ENCODE peak calls at places on chromosomes 3 and 15, in five cellular contexts. A is A549, O is WTC11, Q is HepG2, I is K562. D is an unnamed sample.

GRCh38 chr15:74799843-74800558 is 12.6 kb upstream of the LMAN1L start:
- DNase-seq in Q (peak), A (peak), I (peak), O (peak), D (peak)

GRCh38 chr3:169765281-169765624 is 393 bp upstream of the TERC start:
- DNase-seq in Q (no peak), O (no peak), A (no peak), I (no peak), D (no peak)

GRCh38 chr3:24538891-24539290 is 44.2 kb upstream of the THRB start:
- DNase-seq in Q (no peak), I (no peak), O (no peak), A (no peak), D (no peak)

GRCh38 chr3:131361464-131362421 is 19.8 kb upstream of the NUDT16 start:
- DNase-seq in Q (no peak), A (peak), I (peak), O (peak), D (peak)

GRCh38 chr3:127675651-127676391 is 3.1 kb downstream of the ABTB1 start:
- DNase-seq in O (peak), A (no peak), I (no peak), Q (no peak), D (no peak)

GRCh38 chr3:13110678-13111116 is 37.5 kb upstream of the IQSEC1 start:
- DNase-seq in O (no peak), I (no peak), Q (no peak), A (no peak), D (peak)

GRCh38 chr3:158770254-158771017 is 31.4 kb upstream of the MFSD1 start:
- DNase-seq in I (no peak), Q (no peak), O (no peak), A (peak), D (no peak)

GRCh38 chr3:13012228-13012691 is 61.0 kb downstream of the IQSEC1 start:
- DNase-seq in A (no peak), Q (no peak), O (no peak), I (no peak), D (peak)

GRCh38 chr3:103085465-103085864 is 650.6 kb downstream of the ZPLD1 start:
- DNase-seq in O (no peak), I (no peak), Q (peak), A (peak), D (peak)

GRCh38 chr3:113249111-113249510 is 37.8 kb downstream of the BOC start:
- DNase-seq in I (no peak), Q (no peak), O (no peak), A (peak), D (no peak)

GRCh38 chr3:172707967-172708366 is 2.9 kb downstream of the NCEH1 start:
- DNase-seq in Q (no peak), O (no peak), I (no peak), A (peak), D (no peak)

GRCh38 chr3:101074518-101074917 is 81.3 kb upstream of the ABI3BP start:
- DNase-seq in Q (no peak), I (no peak), O (no peak), A (no peak), D (no peak)

GRCh38 chr3:56616479-56617006 is 59.6 kb downstream of the CCDC66 start:
- DNase-seq in A (no peak), Q (no peak), O (no peak), I (no peak), D (no peak)

GRCh38 chr15:96703794-96704550 is 373.5 kb downstream of the NR2F2 start:
- DNase-seq in A (no peak), I (no peak), O (no peak), Q (no peak), D (no peak)

GRCh38 chr15:92907880-92908279 is 7.8 kb downstream of the CHD2 start:
- DNase-seq in A (peak), O (no peak), Q (no peak), I (no peak), D (no peak)

GRCh38 chr3:131353016-131353877 is 28.3 kb upstream of the NUDT16 start:
- DNase-seq in Q (no peak), O (no peak), A (peak), I (no peak), D (no peak)

GRCh38 chr3:13718437-13718836 is 161.4 kb downstream of the WNT7A start:
- DNase-seq in O (no peak), A (no peak), Q (peak), I (no peak), D (no peak)

GRCh38 chr3:119352235-119352634 is 58.1 kb downstream of the ARHGAP31 start:
- DNase-seq in O (no peak), Q (no peak), I (no peak), A (no peak), D (peak)

GRCh38 chr3:22360197-22360596 is 609.2 kb upstream of the ZNF385D start:
- DNase-seq in O (no peak), Q (no peak), A (no peak), I (no peak), D (no peak)

GRCh38 chr3:192365571-192365970 is 361.8 kb downstream of the FGF12 start:
- DNase-seq in A (peak), O (no peak), I (no peak), Q (no peak), D (no peak)

GRCh38 chr3:169299897-169300296 is 363.6 kb downstream of the MECOM start:
- DNase-seq in Q (no peak), O (no peak), A (no peak), I (no peak), D (no peak)

GRCh38 chr3:132283440-132283839 is 33.8 kb upstream of the ACP3 start:
- DNase-seq in O (no peak), Q (no peak), I (no peak), A (no peak), D (no peak)

GRCh38 chr3:16881896-16882645 is 2.7 kb upstream of the PLCL2 start:
- DNase-seq in O (no peak), Q (no peak), A (no peak), I (no peak), D (no peak)

GRCh38 chr3:126463521-126463920 is 12.2 kb downstream of the ZXDC start:
- DNase-seq in I (no peak), O (no peak), Q (no peak), A (no peak), D (no peak)

GRCh38 chr3:153835540-153835939 is 285.6 kb upstream of the ARHGEF26 start:
- DNase-seq in O (peak), Q (no peak), A (peak), I (no peak), D (no peak)

GRCh38 chr15:43859546-43859945 is 32.7 kb downstream of the WDR76 start:
- DNase-seq in I (no peak), A (no peak), Q (no peak), O (no peak), D (no peak)

GRCh38 chr3:185715091-185715490 is 109.8 kb downstream of the IGF2BP2 start:
- DNase-seq in I (no peak), Q (no peak), A (no peak), O (peak), D (no peak)

GRCh38 chr15:58555168-58556027 is 123.6 kb downstream of the LIPC start:
- DNase-seq in I (peak), Q (no peak), A (no peak), O (no peak), D (no peak)

GRCh38 chr15:69593488-69593887 is 140.9 kb downstream of the RPLP1 start:
- DNase-seq in Q (no peak), I (no peak), O (no peak), A (no peak), D (no peak)

GRCh38 chr15:69591905-69592508 is 139.4 kb downstream of the RPLP1 start:
- DNase-seq in I (no peak), A (peak), Q (peak), O (no peak), D (no peak)

GRCh38 chr15:69592954-69593353 is 140.3 kb downstream of the RPLP1 start:
- DNase-seq in I (peak), O (no peak), A (peak), Q (no peak), D (no peak)

GRCh38 chr15:69595009-69595825 is 142.6 kb downstream of the RPLP1 start:
- DNase-seq in Q (no peak), I (no peak), O (no peak), A (peak), D (no peak)

DNA sequence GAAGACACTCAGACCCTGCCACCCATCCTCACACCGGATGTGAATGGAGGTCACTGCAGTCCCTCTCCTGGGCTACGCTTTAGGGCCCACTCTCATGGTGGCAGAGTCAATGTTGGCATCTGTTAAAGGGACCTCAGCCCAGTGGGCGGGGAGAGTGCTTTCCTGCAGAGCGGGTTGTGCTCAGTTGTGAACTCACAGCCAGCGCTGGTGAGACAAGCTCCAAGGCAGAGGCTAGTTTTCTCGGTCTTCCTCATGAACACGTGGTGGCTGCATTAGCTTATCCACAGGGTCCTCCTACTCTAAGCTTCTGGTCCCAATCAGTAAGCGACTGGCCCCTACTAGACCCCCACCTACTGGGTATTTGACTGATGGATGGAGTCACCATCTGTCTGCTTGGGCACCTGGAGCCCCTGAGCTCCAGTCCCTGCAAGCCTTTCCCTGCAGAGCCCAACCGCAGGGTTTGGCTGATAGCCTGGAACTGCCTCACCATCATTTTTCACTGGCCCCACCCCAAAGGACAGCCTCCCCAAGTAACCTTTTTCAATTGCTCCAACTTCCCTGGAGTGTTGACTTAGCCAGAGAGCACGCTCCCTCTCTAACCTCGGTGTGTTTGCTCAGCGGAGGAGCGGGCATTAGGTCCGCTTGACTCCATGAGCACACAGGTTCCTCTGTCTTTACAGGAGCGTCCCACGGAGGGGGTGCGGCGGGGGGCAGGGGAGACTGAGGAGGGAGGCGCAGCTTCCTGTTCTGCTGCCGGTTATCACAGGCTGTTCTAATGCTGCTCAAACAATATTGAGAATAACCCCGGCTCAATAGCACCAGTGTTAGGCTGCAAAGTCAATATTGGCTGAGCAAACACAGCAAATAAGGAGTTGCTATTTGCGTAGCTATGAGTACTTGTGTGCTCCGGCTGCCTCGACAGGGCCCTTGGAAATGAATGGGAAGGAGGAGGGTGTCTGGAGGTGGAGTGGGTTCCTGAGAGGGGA is 141.7 kb downstream of the RPLP1 start:
- DNase-seq in O (no peak), I (no peak), Q (peak), A (peak), D (no peak)
- TF ChIP-seq ESRRA in O (no peak), I (no peak), Q (no peak), A (no peak), D (no peak)

GRCh38 chr3:67016522-67017080 is 18.5 kb downstream of the KBTBD8 start:
- DNase-seq in O (no peak), A (no peak), Q (no peak), I (no peak), D (no peak)

GRCh38 chr3:67017211-67017610 is 19.1 kb downstream of the KBTBD8 start:
- DNase-seq in I (peak), Q (peak), A (no peak), O (no peak), D (no peak)

GRCh38 chr3:67018105-67018788 is 20.1 kb downstream of the KBTBD8 start:
- DNase-seq in O (no peak), Q (no peak), A (peak), I (peak), D (no peak)

GRCh38 chr3:67015702-67016500 is 17.8 kb downstream of the KBTBD8 start:
- DNase-seq in I (no peak), Q (no peak), A (no peak), O (no peak), D (no peak)

DNA sequence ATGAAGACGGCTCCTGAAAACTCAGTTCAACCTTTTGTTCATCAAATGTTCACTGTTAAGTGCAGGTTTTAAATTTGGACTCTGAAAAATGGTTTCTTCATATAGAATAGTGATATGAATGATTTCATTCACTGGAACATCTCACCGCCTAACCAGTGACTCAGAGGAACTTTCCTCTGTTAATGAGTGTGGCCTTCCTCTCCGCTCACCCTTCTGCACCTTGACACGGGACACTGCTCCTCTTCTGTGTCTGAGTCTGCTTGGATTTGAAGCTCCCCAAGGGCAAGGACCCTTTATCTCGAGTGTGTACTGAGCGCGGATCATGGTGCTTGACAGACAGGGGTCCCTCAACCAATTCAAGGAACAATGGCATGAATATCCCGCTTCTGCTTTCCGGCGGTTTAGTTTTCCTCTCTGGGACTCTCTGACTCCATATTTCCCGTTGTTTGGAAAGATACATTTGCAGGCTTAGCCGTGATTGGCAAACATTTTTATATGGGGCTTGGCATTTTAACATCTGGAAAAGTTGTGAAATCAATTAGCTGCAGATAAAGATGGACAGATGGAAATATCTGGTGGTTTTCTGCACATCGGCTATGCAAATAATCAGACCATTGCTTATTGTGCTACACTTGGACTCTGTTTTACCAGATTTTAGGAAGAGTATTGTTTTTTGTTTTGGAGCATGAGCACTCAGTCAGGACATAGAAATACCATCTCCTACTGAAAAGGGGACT is 20.9 kb downstream of the KBTBD8 start:
- DNase-seq in Q (no peak), I (no peak), O (no peak), A (no peak), D (no peak)
- TF ChIP-seq ESRRA in Q (no peak), I (no peak), O (no peak), A (no peak), D (no peak)

GRCh38 chr15:73744293-73744692 is 8.9 kb downstream of the INSYN1 start:
- DNase-seq in A (no peak), O (peak), Q (no peak), I (no peak), D (no peak)
- TF ChIP-seq ESRRA in A (no peak), O (no peak), Q (no peak), I (no peak), D (no peak)

GRCh38 chr3:45638299-45639043 is 43.9 kb downstream of the LIMD1 start:
- DNase-seq in Q (no peak), I (no peak), A (no peak), O (no peak), D (no peak)

GRCh38 chr3:45639044-45639392 is 44.5 kb downstream of the LIMD1 start:
- DNase-seq in A (peak), Q (peak), I (no peak), O (no peak), D (no peak)

GRCh38 chr3:45632956-45633355 is 38.4 kb downstream of the LIMD1 start:
- DNase-seq in Q (no peak), A (no peak), I (no peak), O (no peak), D (no peak)

GRCh38 chr3:45631486-45631885 is 36.9 kb downstream of the LIMD1 start:
- DNase-seq in A (no peak), Q (no peak), I (peak), O (no peak), D (no peak)

GRCh38 chr3:45635475-45636256 is 41.1 kb downstream of the LIMD1 start:
- DNase-seq in I (no peak), A (peak), Q (peak), O (peak), D (no peak)
- TF ChIP-seq ESRRA in I (no peak), A (no peak), Q (no peak), O (no peak), D (no peak)

GRCh38 chr3:194133661-194134230 is 2.2 kb upstream of the HES1 start:
- DNase-seq in Q (peak), I (peak), A (peak), O (peak), D (no peak)

GRCh38 chr3:194134757-194135515 is 1.0 kb upstream of the HES1 start:
- DNase-seq in I (peak), A (peak), O (peak), Q (peak), D (peak)

GRCh38 chr3:194135516-194135805 is 487 bp upstream of the HES1 start:
- DNase-seq in O (no peak), Q (no peak), I (no peak), A (no peak), D (no peak)

GRCh38 chr3:194132465-194133358 is 3.2 kb upstream of the HES1 start:
- DNase-seq in I (no peak), A (peak), Q (peak), O (no peak), D (no peak)

DNA sequence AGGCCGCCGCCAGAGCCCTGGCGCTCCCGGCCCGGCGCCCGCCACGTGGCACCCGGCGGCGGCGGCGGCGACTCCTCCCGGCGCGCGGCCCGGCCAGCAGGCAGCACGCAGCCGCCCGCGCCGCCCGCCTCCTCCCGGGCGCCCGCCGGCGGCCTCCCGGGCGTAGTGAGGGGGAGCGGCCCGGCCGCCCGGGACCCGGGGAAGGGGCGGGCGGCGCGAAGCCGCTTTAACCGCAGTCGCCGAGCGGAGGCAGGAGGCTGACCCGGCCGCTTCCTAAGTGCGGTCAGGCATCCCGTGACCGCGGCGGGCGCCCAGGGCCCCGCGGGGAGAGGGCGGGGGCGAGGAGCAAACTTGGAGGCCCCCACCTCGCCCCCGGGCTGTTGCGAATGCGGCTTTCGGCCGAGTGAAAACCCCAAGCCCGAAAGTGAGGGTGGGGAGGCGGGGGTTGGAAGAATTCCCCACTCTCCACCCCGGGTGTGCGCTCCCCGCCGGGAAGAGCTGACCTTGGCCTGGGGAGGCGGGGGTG is 1.7 kb upstream of the HES1 start:
- DNase-seq in A (no peak), Q (no peak), I (peak), O (no peak), D (no peak)
- TF ChIP-seq ESRRA in A (no peak), Q (no peak), I (peak), O (no peak), D (no peak)

DNA sequence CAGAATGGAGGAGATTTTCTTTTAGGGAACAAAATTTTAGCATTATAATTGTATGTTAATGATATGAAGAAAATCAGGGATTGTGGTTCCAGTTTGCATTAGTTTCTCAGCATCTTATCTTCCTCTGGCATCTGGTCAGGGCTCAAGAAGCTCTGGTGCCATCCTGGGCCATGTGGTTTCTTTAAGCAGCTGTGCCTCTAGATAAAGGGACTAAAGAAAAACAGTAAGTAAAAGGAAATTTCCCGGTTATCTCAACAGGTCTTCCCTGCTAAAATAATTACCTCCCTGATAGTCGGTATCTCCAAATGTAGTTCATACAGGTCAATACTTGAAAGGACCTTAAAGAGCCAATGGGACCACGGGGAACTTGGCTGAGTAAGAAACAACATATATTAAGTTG is 375.1 kb upstream of the RBMS3 start:
- DNase-seq in Q (no peak), O (no peak), I (no peak), A (no peak), D (no peak)
- TF ChIP-seq ESRRA in Q (no peak), O (no peak), I (no peak), A (no peak), D (no peak)

D was measured in GM12878.